ENCODE peak calls at places on chromosomes 2 and 18, in eight cellular contexts. P is COR-L47, W is HuH-7.5, I is dermis blood vessel endothelial cell, V is fibroblast of lung, F is left colon, S is foreskin fibroblast, R is cardiac fibroblast. Q is an unnamed sample.

GRCh38 chr2:132652501-132652900 is 17.5 kb downstream of the LYPD1 start:
- DNase-seq in P (no peak), W (no peak), I (no peak), V (no peak), F (no peak), S (no peak), R (no peak), Q (no peak)

GRCh38 chr2:239175181-239175580 is 225.6 kb downstream of the HDAC4 start:
- DNase-seq in P (no peak), W (no peak), I (no peak), V (no peak), F (peak; percentile 4), S (no peak), R (no peak), Q (no peak)

GRCh38 chr2:215765729-215766360 is 247.5 kb downstream of the MREG start:
- DNase-seq in P (no peak), W (no peak), I (no peak), V (no peak), F (no peak), S (peak; percentile 40), R (no peak), Q (no peak)

GRCh38 chr2:118479020-118479419 is 368.4 kb downstream of the EN1 start:
- DNase-seq in P (no peak), W (no peak), I (no peak), V (no peak), F (no peak), S (no peak), R (no peak), Q (no peak)

GRCh38 chr18:54161267-54161666 is 63.2 kb downstream of the MBD2 start:
- DNase-seq in P (no peak), W (no peak), I (no peak), V (peak; percentile 40), F (no peak), S (peak; percentile 15), R (no peak), Q (no peak)

GRCh38 chr2:222468338-222468737 is 44.0 kb downstream of the SGPP2 start:
- DNase-seq in P (peak; percentile 73), W (no peak), I (peak; percentile 64), V (no peak), F (no peak), S (no peak), R (no peak), Q (no peak)

GRCh38 chr2:28342081-28342967 is 50.3 kb upstream of the FOSL2 start:
- DNase-seq in P (no peak), W (no peak), I (peak; percentile 55), V (peak; percentile 93), F (peak; percentile 49), S (peak; percentile 89), R (peak; percentile 80), Q (peak; percentile 84)

GRCh38 chr2:117794668-117795067 is 19.8 kb upstream of the DDX18 start:
- DNase-seq in P (no peak), W (no peak), I (no peak), V (no peak), F (no peak), S (peak; percentile 59), R (peak; percentile 40), Q (no peak)

GRCh38 chr2:241309684-241310117 is 5.8 kb downstream of the HDLBP start:
- DNase-seq in P (no peak), W (no peak), I (peak; percentile 25), V (peak; percentile 26), F (no peak), S (peak; percentile 61), R (peak; percentile 65), Q (peak; percentile 3)

Q was measured in skeletal muscle cell.